ENCODE peak calls at places on chromosome 11, in ten cellular contexts. E, O, B, M, W, Z, T, V, R and L are unnamed samples.

GRCh38 chr11:66100272-66101037 is 30.4 kb downstream of the PACS1 start:
- DNase-seq in E (no peak), B (no peak), T (no peak), W (peak; percentile 78), O (peak; percentile 76), Z (no peak), M (no peak), V (peak; percentile 64), R (peak; percentile 93), L (peak; percentile 77)

GRCh38 chr11:97995874-97996273 is 1024.9 kb upstream of the CNTN5 start:
- DNase-seq in M (no peak), Z (no peak), E (no peak), T (no peak), B (no peak), W (no peak), O (no peak), V (no peak), R (no peak), L (no peak)

GRCh38 chr11:132941024-132941646 is 591.2 kb downstream of the OPCML start:
- DNase-seq in W (no peak), Z (no peak), E (no peak), B (no peak), M (no peak), R (no peak), O (no peak), T (peak; percentile 19), V (no peak), L (no peak)

GRCh38 chr11:114796954-114797721 is 118.8 kb downstream of the NXPE2 start:
- DNase-seq in T (peak; percentile 66), V (no peak), E (no peak), W (no peak), B (no peak), O (no peak), Z (no peak), R (no peak), M (no peak), L (no peak)

GRCh38 chr11:22554221-22554620 is 71.4 kb downstream of the FANCF start:
- DNase-seq in Z (no peak), T (no peak), W (no peak), M (peak; percentile 4), V (no peak), B (no peak), E (no peak), O (no peak), R (no peak), L (no peak)

GRCh38 chr11:2237457-2238238 is 32.7 kb downstream of the ASCL2 start:
- DNase-seq in W (peak; percentile 27), Z (no peak), E (no peak), O (peak; percentile 38), R (peak; percentile 47), B (peak; percentile 48), M (no peak), T (no peak), V (no peak), L (no peak)

GRCh38 chr11:117913736-117914397 is 15.3 kb downstream of the TMPRSS13 start:
- DNase-seq in T (no peak), W (peak; percentile 48), R (no peak), E (no peak), Z (no peak), B (peak; percentile 58), O (peak; percentile 15), V (no peak), M (no peak), L (no peak)

GRCh38 chr11:126317681-126318641 is 14.1 kb downstream of the DCPS start:
- DNase-seq in E (no peak), B (no peak), V (peak; percentile 53), R (peak; percentile 55), T (no peak), O (peak; percentile 58), Z (no peak), W (peak; percentile 93), M (no peak), L (peak; percentile 31)

GRCh38 chr11:77140231-77140959 is 12.3 kb downstream of the MYO7A start:
- DNase-seq in O (no peak), Z (no peak), B (no peak), E (no peak), R (no peak), W (no peak), V (no peak), M (no peak), T (peak; percentile 82), L (no peak)

GRCh38 chr11:67627394-67627787 is 2.3 kb downstream of the NUDT8 start:
- DNase-seq in B (no peak), R (peak; percentile 70), Z (no peak), O (no peak), W (no peak), V (no peak), E (no peak), T (no peak), M (no peak), L (no peak)

GRCh38 chr11:121416909-121417567 is 35.1 kb upstream of the SORL1 start:
- DNase-seq in R (peak; percentile 90), Z (no peak), T (peak; percentile 13), E (no peak), V (peak; percentile 88), M (peak; percentile 92), W (peak; percentile 93), O (peak; percentile 77), B (no peak), L (peak; percentile 91)

GRCh38 chr11:12556155-12556554 is 118.1 kb upstream of the TEAD1 start:
- DNase-seq in B (no peak), V (no peak), T (no peak), M (no peak), R (no peak), W (no peak), E (no peak), Z (no peak), O (no peak), L (no peak)
- H3K27ac ChIP-seq in B (peak overlapping the region; percentile 2), V (peak overlapping the region; percentile 46), T (no peak overlapping the region), M (no peak overlapping the region), R (peak overlapping the region; percentile 6), W (peak overlapping the region; percentile 75), E (no peak overlapping the region), Z (no peak overlapping the region), O (peak overlapping the region; percentile 52), L (no peak overlapping the region)

DNA sequence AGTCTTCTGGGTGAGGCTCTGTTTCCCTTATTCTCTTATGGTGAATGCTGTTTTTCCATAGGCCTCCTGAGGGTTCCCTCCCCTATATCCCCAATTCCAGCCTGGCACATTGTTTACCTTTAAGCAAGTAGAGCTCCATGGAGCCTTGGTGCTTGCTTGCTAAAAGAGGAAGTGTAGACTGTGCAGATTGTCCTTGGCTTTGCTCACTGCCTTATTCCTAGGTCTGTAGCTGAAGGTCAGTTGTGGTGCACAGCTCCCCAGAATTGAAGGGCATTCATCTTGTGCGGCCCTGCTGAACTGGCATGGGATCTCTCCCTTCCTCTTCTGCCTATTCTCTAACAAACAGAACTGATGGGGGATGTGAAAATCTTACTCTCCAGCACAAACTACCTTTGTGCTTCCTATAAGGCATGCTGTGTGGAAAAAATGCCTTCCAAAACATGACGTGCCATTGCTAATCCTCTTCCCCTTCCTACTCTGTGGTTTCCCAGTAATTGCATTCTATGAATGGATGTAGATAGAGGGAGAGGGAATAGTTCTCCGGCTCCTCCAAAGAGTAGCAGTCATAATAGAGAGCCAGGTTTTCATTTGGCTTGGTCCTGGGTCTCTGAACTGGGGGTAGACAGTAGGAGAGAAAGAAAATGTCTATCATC is 34.2 kb upstream of the PLET1 start:
- DNase-seq in B (no peak), E (no peak), T (no peak), M (no peak), V (no peak), W (peak; percentile 29), Z (no peak), R (no peak), O (no peak), L (no peak)
- H3K4me1 ChIP-seq in B (peaks cover 11% of the 10 kb centered on the region), E (peaks cover 7% of the 10 kb centered on the region), T (peaks cover 26% of the 10 kb centered on the region), M (peaks cover under 1% of the 10 kb centered on the region), V (peaks cover 2% of the 10 kb centered on the region), W (no peaks in the 10 kb centered on the region), Z (peaks cover 6% of the 10 kb centered on the region), R (no peaks in the 10 kb centered on the region), O (peaks cover 4% of the 10 kb centered on the region), L (no peaks in the 10 kb centered on the region)

GRCh38 chr11:69674267-69674885 is 777 bp downstream of the LTO1 start:
- DNase-seq in T (peak; percentile 56), W (peak; percentile 67), M (no peak), V (no peak), B (no peak), E (no peak), R (no peak), O (no peak), Z (no peak), L (no peak)
- TF ChIP-seq POLR2AphosphoS5 in T (no peak), W (no peak), M (no peak), V (no peak), B (no peak), E (no peak), R (no peak), O (no peak), Z (no peak), L (no peak)

DNA sequence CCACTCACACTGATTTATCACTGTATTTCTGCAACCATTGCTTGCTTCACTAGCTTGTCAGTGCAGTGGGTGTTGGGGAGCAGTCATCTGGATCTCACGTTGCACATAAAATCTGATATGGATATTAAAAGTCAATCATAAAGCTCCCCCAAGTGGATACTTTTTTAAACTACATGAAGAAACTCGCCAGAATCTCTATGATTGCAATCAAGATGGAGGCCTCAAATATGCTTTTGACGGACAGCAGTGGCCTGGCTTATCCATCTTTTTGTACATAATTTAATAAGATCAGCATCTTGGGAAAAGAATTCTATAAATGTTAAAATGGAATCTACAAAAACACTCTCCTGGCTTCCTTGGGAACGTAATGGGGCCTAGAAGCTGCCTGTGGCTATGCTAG is 137.7 kb downstream of the WT1 start:
- DNase-seq in Z (peak; percentile 31), V (no peak), O (no peak), T (peak; percentile 20), M (no peak), R (no peak), W (no peak), E (no peak), B (no peak), L (peak; percentile 28)
- H3K27ac ChIP-seq in Z (no peak overlapping the region), V (no peak overlapping the region), O (no peak overlapping the region), T (no peak overlapping the region), M (no peak overlapping the region), R (no peak overlapping the region), W (no peak overlapping the region), E (no peak overlapping the region), B (no peak overlapping the region), L (no peak overlapping the region)

DNA sequence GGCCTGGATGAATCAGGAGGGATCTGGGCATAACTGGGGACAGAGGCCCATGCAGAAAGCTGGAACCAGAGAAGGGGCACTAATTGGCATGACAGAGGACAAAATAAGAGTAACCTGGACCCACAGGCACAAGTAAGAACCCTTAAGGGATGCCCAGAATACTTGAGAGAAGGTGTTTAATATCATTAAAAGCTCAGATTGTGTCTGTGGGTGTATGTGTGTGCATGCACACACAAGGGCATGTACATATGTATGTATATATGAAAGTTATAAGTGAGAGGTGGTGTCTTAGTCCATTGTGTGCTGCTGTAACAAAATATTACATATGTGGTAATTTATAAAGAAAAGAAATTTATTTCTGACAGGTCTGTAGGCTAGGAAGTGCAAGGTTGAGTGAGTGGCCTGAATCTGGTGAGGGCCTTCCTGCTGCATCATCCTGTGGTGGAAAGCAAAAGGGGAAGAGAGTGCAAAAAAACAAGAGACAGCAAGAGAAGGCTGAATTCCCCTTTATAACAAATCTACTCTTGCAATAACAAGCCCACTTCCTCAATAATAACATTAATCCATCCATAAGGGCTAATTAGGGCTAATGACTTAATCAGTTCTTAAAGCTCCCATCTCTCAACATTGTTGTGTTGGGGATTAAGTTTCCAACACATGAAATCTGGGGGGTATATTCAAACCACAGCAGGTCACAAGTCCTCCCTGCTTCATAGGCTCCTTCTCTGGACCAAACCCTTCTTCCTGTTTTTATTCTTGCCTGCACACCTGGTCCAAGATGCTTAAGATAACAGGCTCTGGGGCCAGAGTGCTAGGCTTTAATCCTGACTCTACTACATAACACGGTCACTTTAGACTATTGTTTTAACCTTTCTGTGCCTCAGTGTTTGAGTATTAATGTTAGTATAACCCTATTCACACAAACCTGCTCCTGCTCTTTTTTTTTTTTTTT is 68.2 kb upstream of the POU2AF2 start:
- DNase-seq in R (no peak), E (no peak), M (peak; percentile 58), B (no peak), W (no peak), Z (no peak), T (no peak), O (no peak), V (no peak), L (no peak)
- H3K4me1 ChIP-seq in R (peaks cover 8% of the 10 kb centered on the region), E (no peaks in the 10 kb centered on the region), M (peaks cover 43% of the 10 kb centered on the region), B (no peaks in the 10 kb centered on the region), W (no peaks in the 10 kb centered on the region), Z (no peaks in the 10 kb centered on the region), T (no peaks in the 10 kb centered on the region), O (no peaks in the 10 kb centered on the region), V (no peaks in the 10 kb centered on the region), L (no peaks in the 10 kb centered on the region)